ENCODE peak calls at places on chromosomes 4 and X, in five cellular contexts. Z is stimulated activated CD4-positive, alpha-beta T cell treated with anti-CD3 and anti-CD28 coated beads, Interleukin-4, amount 100 ng/mL, for 1 hour; U is lower leg skin; O is tibial nerve; S is GM23248. Y is an unnamed sample.

GRCh38 chr4:16457944-16458343 is 231.7 kb upstream of the TAPT1 start:
- DNase-seq in Z (no peak), U (no peak), O (no peak), S (peak; percentile 54), Y (no peak)

GRCh38 chr4:36037127-36037526 is 207.2 kb downstream of the ARAP2 start:
- DNase-seq in Z (no peak), U (no peak), O (no peak), S (no peak), Y (peak; percentile 80)

GRCh38 chr4:161555689-161556660 is 607.8 kb downstream of the FSTL5 start:
- DNase-seq in Z (no peak), U (no peak), O (no peak), S (peak; percentile 15), Y (no peak)

GRCh38 chrX:154325541-154325940 is 29.9 kb downstream of the TKTL1 start:
- DNase-seq in Z (no peak), U (no peak), O (no peak), S (no peak), Y (no peak)

GRCh38 chr4:40672528-40673522 is 43.2 kb upstream of the RBM47 start:
- DNase-seq in Z (peak; percentile 20), U (no peak), O (no peak), S (peak; percentile 93), Y (no peak)

GRCh38 chr4:36283912-36284465 is 2.6 kb downstream of the DTHD1 start:
- DNase-seq in Z (no peak), U (no peak), O (no peak), S (no peak), Y (no peak)

GRCh38 chr4:114251020-114251419 is 271.6 kb upstream of the ARSJ start:
- DNase-seq in Z (no peak), U (no peak), O (no peak), S (no peak), Y (no peak)

GRCh38 chrX:106246511-106246910 is 78.4 kb downstream of the PWWP3B start:
- DNase-seq in Z (no peak), U (no peak), O (no peak), S (no peak), Y (no peak)

GRCh38 chr4:39621582-39621981 is 17.1 kb downstream of the SMIM14 start:
- DNase-seq in Z (no peak), U (no peak), O (no peak), S (peak; percentile 90), Y (peak; percentile 61)

GRCh38 chr4:74619931-74620702 is 174.2 kb downstream of the BTC start:
- DNase-seq in Z (no peak), U (no peak), O (no peak), S (peak; percentile 33), Y (no peak)